ENCODE peak calls at places on chromosomes 2 and 18, in nine cellular contexts. One of them, this sample, is unnamed.

GRCh38 chr2:65326276-65326675 is 98.6 kb downstream of the ACTR2 start:
- DNase-seq in GM20000: no peak
- DNase-seq in NCI-H446: no peak
- DNase-seq in GM13976: no peak
- DNase-seq in stimulated activated CD8-positive, alpha-beta memory T cell treated with anti-CD3 and anti-CD28 coated beads, Interleukin-4, amount 100 ng/mL, for 24 hours: no peak
- DNase-seq in mesenteric fat pad: no peak
- DNase-seq in SHP77: no peak
- DNase-seq in NCI-H748 treated with DMSO at 0.1 percent for 48 hours: no peak
- DNase-seq in dermis blood vessel endothelial cell: no peak
- DNase-seq in this sample: no peak

GRCh38 chr2:231931481-231931915 is 5.3 kb upstream of the NPPC start:
- DNase-seq in GM20000: no peak
- DNase-seq in NCI-H446: no peak
- DNase-seq in GM13976: no peak
- DNase-seq in stimulated activated CD8-positive, alpha-beta memory T cell treated with anti-CD3 and anti-CD28 coated beads, Interleukin-4, amount 100 ng/mL, for 24 hours: no peak
- DNase-seq in mesenteric fat pad: peak; percentile 43
- DNase-seq in SHP77: no peak
- DNase-seq in NCI-H748 treated with DMSO at 0.1 percent for 48 hours: no peak
- DNase-seq in dermis blood vessel endothelial cell: no peak
- DNase-seq in this sample: no peak

GRCh38 chr2:32824415-32824814 is 122.3 kb upstream of the LTBP1 start:
- DNase-seq in GM20000: no peak
- DNase-seq in NCI-H446: no peak
- DNase-seq in GM13976: no peak
- DNase-seq in stimulated activated CD8-positive, alpha-beta memory T cell treated with anti-CD3 and anti-CD28 coated beads, Interleukin-4, amount 100 ng/mL, for 24 hours: no peak
- DNase-seq in mesenteric fat pad: no peak
- DNase-seq in SHP77: no peak
- DNase-seq in NCI-H748 treated with DMSO at 0.1 percent for 48 hours: no peak
- DNase-seq in dermis blood vessel endothelial cell: no peak
- DNase-seq in this sample: no peak

GRCh38 chr18:55847960-55848359 is 260.0 kb upstream of the TCF4 start:
- DNase-seq in GM20000: no peak
- DNase-seq in NCI-H446: no peak
- DNase-seq in GM13976: no peak
- DNase-seq in stimulated activated CD8-positive, alpha-beta memory T cell treated with anti-CD3 and anti-CD28 coated beads, Interleukin-4, amount 100 ng/mL, for 24 hours: no peak
- DNase-seq in mesenteric fat pad: no peak
- DNase-seq in SHP77: no peak
- DNase-seq in NCI-H748 treated with DMSO at 0.1 percent for 48 hours: no peak
- DNase-seq in dermis blood vessel endothelial cell: no peak
- DNase-seq in this sample: no peak

GRCh38 chr2:151575338-151575737 is 158.9 kb downstream of the NEB start:
- DNase-seq in GM20000: no peak
- DNase-seq in NCI-H446: no peak
- DNase-seq in GM13976: no peak
- DNase-seq in stimulated activated CD8-positive, alpha-beta memory T cell treated with anti-CD3 and anti-CD28 coated beads, Interleukin-4, amount 100 ng/mL, for 24 hours: no peak
- DNase-seq in mesenteric fat pad: no peak
- DNase-seq in SHP77: no peak
- DNase-seq in NCI-H748 treated with DMSO at 0.1 percent for 48 hours: no peak
- DNase-seq in dermis blood vessel endothelial cell: no peak
- DNase-seq in this sample: no peak

GRCh38 chr2:125566422-125566821 is 1089.5 kb upstream of the GYPC start:
- DNase-seq in GM20000: no peak
- DNase-seq in NCI-H446: no peak
- DNase-seq in GM13976: no peak
- DNase-seq in stimulated activated CD8-positive, alpha-beta memory T cell treated with anti-CD3 and anti-CD28 coated beads, Interleukin-4, amount 100 ng/mL, for 24 hours: no peak
- DNase-seq in mesenteric fat pad: no peak
- DNase-seq in SHP77: no peak
- DNase-seq in NCI-H748 treated with DMSO at 0.1 percent for 48 hours: no peak
- DNase-seq in dermis blood vessel endothelial cell: no peak
- DNase-seq in this sample: no peak

GRCh38 chr18:22680968-22681367 is 252.2 kb upstream of the RBBP8 start:
- DNase-seq in GM20000: no peak
- DNase-seq in NCI-H446: no peak
- DNase-seq in GM13976: no peak
- DNase-seq in stimulated activated CD8-positive, alpha-beta memory T cell treated with anti-CD3 and anti-CD28 coated beads, Interleukin-4, amount 100 ng/mL, for 24 hours: no peak
- DNase-seq in mesenteric fat pad: no peak
- DNase-seq in SHP77: no peak
- DNase-seq in NCI-H748 treated with DMSO at 0.1 percent for 48 hours: no peak
- DNase-seq in dermis blood vessel endothelial cell: no peak
- DNase-seq in this sample: no peak

GRCh38 chr2:129865976-129866375 is 113.5 kb upstream of the RAB6C start:
- DNase-seq in GM20000: no peak
- DNase-seq in NCI-H446: no peak
- DNase-seq in GM13976: no peak
- DNase-seq in stimulated activated CD8-positive, alpha-beta memory T cell treated with anti-CD3 and anti-CD28 coated beads, Interleukin-4, amount 100 ng/mL, for 24 hours: no peak
- DNase-seq in mesenteric fat pad: no peak
- DNase-seq in SHP77: no peak
- DNase-seq in NCI-H748 treated with DMSO at 0.1 percent for 48 hours: no peak
- DNase-seq in dermis blood vessel endothelial cell: no peak
- DNase-seq in this sample: no peak

GRCh38 chr2:72106978-72107377 is 40.7 kb downstream of the CYP26B1 start:
- DNase-seq in GM20000: no peak
- DNase-seq in NCI-H446: no peak
- DNase-seq in GM13976: no peak
- DNase-seq in stimulated activated CD8-positive, alpha-beta memory T cell treated with anti-CD3 and anti-CD28 coated beads, Interleukin-4, amount 100 ng/mL, for 24 hours: no peak
- DNase-seq in mesenteric fat pad: peak; percentile 6
- DNase-seq in SHP77: no peak
- DNase-seq in NCI-H748 treated with DMSO at 0.1 percent for 48 hours: no peak
- DNase-seq in dermis blood vessel endothelial cell: no peak
- DNase-seq in this sample: peak; percentile 22